ENCODE peak calls at places on chromosome 21, in six cellular contexts. One of them, this sample, is unnamed.

GRCh38 chr21:23968722-23969647 is 1638.3 kb downstream of the MRPL39 start:
- DNase-seq in endothelial cell: peak
- DNase-seq in pancreas: peak
- DNase-seq in GM12865: peak
- DNase-seq in nephron progenitor cell: peak
- DNase-seq in RWPE2: no peak
- DNase-seq in this sample: peak

GRCh38 chr21:31173881-31174555 is 135.7 kb upstream of the KRTAP19-8 start:
- DNase-seq in endothelial cell: peak
- DNase-seq in pancreas: no peak
- DNase-seq in GM12865: no peak
- DNase-seq in nephron progenitor cell: no peak
- DNase-seq in RWPE2: no peak
- DNase-seq in this sample: peak

GRCh38 chr21:35178812-35179211 is 129.7 kb upstream of the RUNX1 start:
- DNase-seq in endothelial cell: no peak
- DNase-seq in pancreas: no peak
- DNase-seq in GM12865: no peak
- DNase-seq in nephron progenitor cell: no peak
- DNase-seq in RWPE2: no peak
- DNase-seq in this sample: no peak

GRCh38 chr21:31991356-31992331 is 118.8 kb downstream of the HUNK start:
- DNase-seq in endothelial cell: peak
- DNase-seq in pancreas: no peak
- DNase-seq in GM12865: no peak
- DNase-seq in nephron progenitor cell: no peak
- DNase-seq in RWPE2: no peak
- DNase-seq in this sample: no peak

GRCh38 chr21:37367301-37367757 is 756 bp downstream of the DYRK1A start:
- DNase-seq in endothelial cell: no peak
- DNase-seq in pancreas: peak
- DNase-seq in GM12865: no peak
- DNase-seq in nephron progenitor cell: peak
- DNase-seq in RWPE2: no peak
- DNase-seq in this sample: peak

GRCh38 chr21:37513383-37513782 is 146.8 kb downstream of the DYRK1A start:
- DNase-seq in endothelial cell: no peak
- DNase-seq in pancreas: no peak
- DNase-seq in GM12865: no peak
- DNase-seq in nephron progenitor cell: no peak
- DNase-seq in RWPE2: no peak
- DNase-seq in this sample: no peak

GRCh38 chr21:41100826-41101550 is 67.0 kb upstream of the BACE2 start:
- DNase-seq in endothelial cell: no peak
- DNase-seq in pancreas: no peak
- DNase-seq in GM12865: no peak
- DNase-seq in nephron progenitor cell: no peak
- DNase-seq in RWPE2: no peak
- DNase-seq in this sample: no peak

GRCh38 chr21:27045281-27045985 is 78.5 kb upstream of the ADAMTS5 start:
- DNase-seq in endothelial cell: no peak
- DNase-seq in pancreas: no peak
- DNase-seq in GM12865: no peak
- DNase-seq in nephron progenitor cell: no peak
- DNase-seq in RWPE2: no peak
- DNase-seq in this sample: no peak

GRCh38 chr21:25568230-25568629 is 39.1 kb downstream of the MRPL39 start:
- DNase-seq in endothelial cell: peak
- DNase-seq in pancreas: no peak
- DNase-seq in GM12865: peak
- DNase-seq in nephron progenitor cell: peak
- DNase-seq in RWPE2: no peak
- DNase-seq in this sample: no peak

GRCh38 chr21:34074283-34075098 is 1.1 kb downstream of the MRPS6 start:
- DNase-seq in endothelial cell: peak
- DNase-seq in pancreas: peak
- DNase-seq in GM12865: peak
- DNase-seq in nephron progenitor cell: peak
- DNase-seq in RWPE2: no peak
- DNase-seq in this sample: no peak

GRCh38 chr21:37243961-37244360 is 23.2 kb downstream of the VPS26C start:
- DNase-seq in endothelial cell: no peak
- DNase-seq in pancreas: no peak
- DNase-seq in GM12865: no peak
- DNase-seq in nephron progenitor cell: no peak
- DNase-seq in RWPE2: no peak
- DNase-seq in this sample: no peak

GRCh38 chr21:34983680-34984086 is 65.4 kb downstream of the RUNX1 start:
- DNase-seq in endothelial cell: no peak
- DNase-seq in pancreas: no peak
- DNase-seq in GM12865: no peak
- DNase-seq in nephron progenitor cell: no peak
- DNase-seq in RWPE2: no peak
- DNase-seq in this sample: no peak

GRCh38 chr21:31665397-31665796 is 5.9 kb downstream of the SOD1 start:
- DNase-seq in endothelial cell: peak
- DNase-seq in pancreas: no peak
- DNase-seq in GM12865: no peak
- DNase-seq in nephron progenitor cell: peak
- DNase-seq in RWPE2: no peak
- DNase-seq in this sample: no peak

GRCh38 chr21:43355196-43355924 is 71.6 kb downstream of the SIK1 start:
- DNase-seq in endothelial cell: no peak
- DNase-seq in pancreas: no peak
- DNase-seq in GM12865: peak
- DNase-seq in nephron progenitor cell: no peak
- DNase-seq in RWPE2: no peak
- DNase-seq in this sample: no peak

GRCh38 chr21:16954787-16955186 is 558.1 kb upstream of the CXADR start:
- DNase-seq in endothelial cell: no peak
- DNase-seq in pancreas: no peak
- DNase-seq in GM12865: no peak
- DNase-seq in nephron progenitor cell: no peak
- DNase-seq in RWPE2: no peak
- DNase-seq in this sample: no peak

GRCh38 chr21:32717851-32718316 is 9.9 kb downstream of the SYNJ1 start:
- DNase-seq in endothelial cell: no peak
- DNase-seq in pancreas: no peak
- DNase-seq in GM12865: no peak
- DNase-seq in nephron progenitor cell: no peak
- DNase-seq in RWPE2: no peak
- DNase-seq in this sample: no peak

DNA sequence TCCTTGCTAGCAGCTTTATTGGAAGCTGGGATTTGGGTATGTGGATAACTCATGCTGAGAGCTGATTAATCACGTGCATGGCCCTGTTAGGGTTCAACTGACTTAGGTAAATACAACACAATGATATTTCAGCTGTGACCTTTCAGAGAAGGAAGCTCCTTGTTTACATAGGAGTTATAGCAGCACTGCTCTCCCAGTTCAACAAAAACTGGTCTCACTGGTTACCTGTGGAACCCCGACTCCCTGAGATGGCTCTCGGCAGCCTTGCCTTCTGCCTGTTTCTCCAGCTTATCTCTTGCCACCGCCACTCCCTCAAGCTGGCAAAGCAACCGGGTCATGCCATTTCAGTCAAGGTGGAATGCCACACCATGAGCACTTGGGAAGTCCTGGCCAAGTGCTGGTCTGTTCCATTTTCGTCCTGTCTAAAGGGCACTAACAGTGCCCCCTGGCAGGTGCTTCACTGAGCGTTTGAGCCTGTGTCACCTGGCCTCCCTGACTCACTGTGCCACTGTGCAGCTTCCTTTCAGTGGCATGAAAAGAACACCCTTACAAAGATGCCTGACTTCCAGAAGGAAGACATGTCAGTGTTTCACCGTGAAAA is 31.6 kb downstream of the DOP1B start:
- DNase-seq in endothelial cell: no peak
- DNase-seq in pancreas: peak
- DNase-seq in GM12865: no peak
- DNase-seq in nephron progenitor cell: no peak
- DNase-seq in RWPE2: no peak
- DNase-seq in this sample: no peak
- TF ChIP-seq CTCF in endothelial cell: no peak
- TF ChIP-seq CTCF in pancreas: no peak
- TF ChIP-seq CTCF in GM12865: no peak
- TF ChIP-seq CTCF in nephron progenitor cell: no peak
- TF ChIP-seq CTCF in RWPE2: no peak
- TF ChIP-seq CTCF in this sample: no peak

GRCh38 chr21:42109473-42109872 is 38.4 kb downstream of the UMODL1 start:
- DNase-seq in endothelial cell: no peak
- DNase-seq in pancreas: no peak
- DNase-seq in GM12865: no peak
- DNase-seq in nephron progenitor cell: no peak
- DNase-seq in RWPE2: no peak
- DNase-seq in this sample: no peak

GRCh38 chr21:42108941-42109340 is 37.8 kb downstream of the UMODL1 start:
- DNase-seq in endothelial cell: no peak
- DNase-seq in pancreas: no peak
- DNase-seq in GM12865: no peak
- DNase-seq in nephron progenitor cell: no peak
- DNase-seq in RWPE2: no peak
- DNase-seq in this sample: no peak

GRCh38 chr21:42108554-42108885 is 37.4 kb downstream of the UMODL1 start:
- DNase-seq in endothelial cell: no peak
- DNase-seq in pancreas: no peak
- DNase-seq in GM12865: no peak
- DNase-seq in nephron progenitor cell: no peak
- DNase-seq in RWPE2: no peak
- DNase-seq in this sample: no peak

GRCh38 chr21:42107177-42107880 is 36.2 kb downstream of the UMODL1 start:
- DNase-seq in endothelial cell: no peak
- DNase-seq in pancreas: no peak
- DNase-seq in GM12865: no peak
- DNase-seq in nephron progenitor cell: no peak
- DNase-seq in RWPE2: no peak
- DNase-seq in this sample: no peak

DNA sequence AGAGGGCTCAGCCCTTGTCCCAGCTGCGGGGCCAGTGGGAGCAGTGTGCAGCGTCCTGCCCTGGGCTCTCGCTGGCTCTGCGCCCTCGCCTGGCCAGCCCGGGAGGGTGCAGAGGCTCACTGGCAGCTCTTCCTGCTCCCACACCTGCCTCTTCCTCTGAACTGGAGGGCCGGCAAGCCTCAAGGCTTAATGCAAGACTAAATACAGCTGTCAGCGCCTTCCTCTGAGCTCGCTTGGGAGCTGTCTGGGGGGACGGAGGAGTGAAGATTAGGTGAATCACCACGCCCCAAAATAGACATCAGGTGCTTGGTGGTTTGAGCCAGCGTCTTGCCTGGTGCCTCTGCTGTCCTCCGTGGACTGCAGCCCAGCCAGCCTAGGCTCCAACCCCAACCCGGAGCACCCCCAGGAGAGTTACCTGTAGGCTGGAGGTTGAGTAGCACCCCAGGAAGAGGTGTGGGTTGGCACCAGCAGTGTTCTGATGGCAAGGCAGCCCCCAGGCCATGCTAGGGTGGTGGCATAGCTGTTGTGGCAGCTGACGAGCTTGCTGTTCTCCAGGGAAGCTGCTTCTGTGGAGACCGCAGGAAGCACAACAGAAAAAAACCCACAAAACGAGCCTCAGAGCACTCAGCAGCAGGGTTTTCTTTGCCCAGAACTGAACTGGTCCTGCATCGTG is 36.9 kb downstream of the UMODL1 start:
- DNase-seq in endothelial cell: peak
- DNase-seq in pancreas: peak
- DNase-seq in GM12865: peak
- DNase-seq in nephron progenitor cell: peak
- DNase-seq in RWPE2: no peak
- DNase-seq in this sample: peak
- TF ChIP-seq CTCF in endothelial cell: peak
- TF ChIP-seq CTCF in pancreas: peak
- TF ChIP-seq CTCF in GM12865: peak
- TF ChIP-seq CTCF in nephron progenitor cell: peak
- TF ChIP-seq CTCF in RWPE2: peak
- TF ChIP-seq CTCF in this sample: peak

DNA sequence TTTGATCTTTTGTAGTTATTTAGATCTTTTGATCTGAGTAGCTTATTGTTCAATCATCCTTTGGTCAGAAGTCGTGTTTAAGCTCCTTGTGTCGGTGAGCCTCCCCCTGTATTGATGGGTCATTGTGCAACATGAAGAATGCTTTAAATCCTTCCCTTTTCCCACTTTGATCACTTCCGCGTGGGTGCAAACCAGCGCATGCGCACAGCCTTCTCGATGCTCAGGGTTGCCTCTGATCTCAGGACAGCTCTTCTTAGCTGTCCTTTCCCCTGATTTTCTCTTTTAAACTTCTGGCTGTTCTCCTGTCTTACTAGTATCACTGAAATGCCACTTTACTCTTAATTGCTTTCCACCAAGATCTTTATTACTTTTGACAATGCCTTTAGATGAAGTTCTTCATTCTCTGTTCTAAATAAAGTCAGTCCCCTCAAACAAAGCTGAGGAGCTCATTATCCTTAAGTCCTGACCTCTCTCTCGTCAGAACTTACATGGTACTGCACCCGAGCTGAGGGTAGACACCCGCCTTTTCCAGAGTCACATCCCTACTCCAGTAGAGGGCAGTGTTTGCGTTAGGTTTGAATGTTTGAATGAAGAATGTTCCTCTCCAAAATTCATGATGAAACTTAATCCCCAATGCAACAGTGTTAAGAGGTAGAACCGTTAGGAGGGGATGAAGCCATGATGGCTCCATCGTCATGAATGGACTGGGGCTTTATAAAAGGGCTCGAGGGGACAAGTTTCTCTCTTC is 547.9 kb upstream of the TMPRSS15 start:
- DNase-seq in endothelial cell: peak
- DNase-seq in pancreas: peak
- DNase-seq in GM12865: peak
- DNase-seq in nephron progenitor cell: peak
- DNase-seq in RWPE2: no peak
- DNase-seq in this sample: peak
- TF ChIP-seq CTCF in endothelial cell: peak
- TF ChIP-seq CTCF in pancreas: peak
- TF ChIP-seq CTCF in GM12865: no peak
- TF ChIP-seq CTCF in nephron progenitor cell: peak
- TF ChIP-seq CTCF in RWPE2: peak
- TF ChIP-seq CTCF in this sample: peak

DNA sequence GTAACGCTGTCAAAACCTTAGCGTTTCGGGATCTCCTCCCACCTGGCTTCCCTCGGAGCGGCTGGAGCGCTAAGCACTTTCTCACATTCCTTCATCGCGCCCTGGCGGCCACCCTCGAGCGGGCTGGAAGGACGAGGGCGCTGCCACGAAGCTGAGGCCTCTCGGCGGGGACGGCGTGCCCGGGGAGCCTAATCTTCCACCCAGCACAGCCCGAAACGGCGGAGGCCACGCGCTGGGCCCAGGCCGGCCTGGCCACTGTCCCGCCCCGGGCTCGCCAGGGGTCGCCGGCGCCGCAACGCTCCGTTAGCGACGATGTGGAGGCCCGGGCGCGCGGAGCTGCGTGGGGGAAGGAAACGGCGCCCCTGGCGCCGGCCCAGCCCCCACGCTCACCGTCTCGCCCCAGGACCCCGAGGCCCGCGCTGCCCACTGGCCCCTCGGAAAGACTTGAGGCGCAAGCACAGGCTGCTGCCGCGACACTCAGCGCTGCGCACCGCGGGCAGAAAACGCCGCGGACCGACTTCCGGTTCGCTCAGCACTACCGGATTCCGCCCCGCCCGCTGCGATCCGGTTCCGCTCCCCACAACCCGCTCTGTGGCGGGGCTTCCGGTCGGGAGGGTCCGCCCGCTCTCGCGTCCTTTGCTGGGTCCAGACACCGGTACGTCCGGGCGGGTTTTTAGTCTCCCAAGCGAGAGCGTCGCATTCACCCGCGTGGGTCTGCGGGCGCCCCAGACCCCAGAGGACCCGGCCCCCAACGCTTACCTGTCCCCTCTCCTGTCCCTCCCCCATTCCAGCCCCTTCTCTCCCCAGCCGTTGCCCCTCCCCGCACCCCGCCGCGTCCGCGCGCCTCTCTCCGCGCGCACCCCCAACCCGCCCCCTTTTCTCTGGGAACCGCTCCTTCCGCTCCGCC is at the start of gene YBEY:
- DNase-seq in endothelial cell: peak
- DNase-seq in pancreas: peak
- DNase-seq in GM12865: peak
- DNase-seq in nephron progenitor cell: peak
- DNase-seq in RWPE2: peak
- DNase-seq in this sample: peak
- TF ChIP-seq CTCF in endothelial cell: no peak
- TF ChIP-seq CTCF in pancreas: peak
- TF ChIP-seq CTCF in GM12865: peak
- TF ChIP-seq CTCF in nephron progenitor cell: no peak
- TF ChIP-seq CTCF in RWPE2: no peak
- TF ChIP-seq CTCF in this sample: no peak

This sample was measured in glutamatergic neuron.